ENCODE peak calls at places on chromosomes 3 and 15, in five cellular contexts. C is type B pancreatic cell, U is astrocyte of the cerebellum, V is sigmoid colon, O is fibroblast of mammary gland. W is an unnamed sample.

GRCh38 chr3:165217739-165218138 is 21.6 kb upstream of the SLITRK3 start:
- DNase-seq in C (no peak), U (no peak), V (no peak), O (no peak), W (no peak)

GRCh38 chr3:65953881-65954733 is 84.6 kb downstream of the MAGI1 start:
- DNase-seq in O (no peak), C (no peak), U (peak; percentile 31), V (no peak), W (no peak)

GRCh38 chr15:57665939-57666338 is 40.6 kb upstream of the POLR2M start:
- DNase-seq in O (no peak), V (no peak), C (no peak), U (no peak), W (no peak)

GRCh38 chr3:178795349-178795748 is 259.1 kb downstream of the KCNMB2 start:
- DNase-seq in V (no peak), C (no peak), U (no peak), O (no peak), W (no peak)

GRCh38 chr3:107450254-107450653 is 72.5 kb upstream of the BBX start:
- DNase-seq in V (no peak), O (peak; percentile 47), U (no peak), C (no peak), W (no peak)

GRCh38 chr3:11480663-11481298 is 162.9 kb downstream of the VGLL4 start:
- DNase-seq in U (no peak), O (peak; percentile 44), V (peak; percentile 89), C (no peak), W (peak; percentile 10)

GRCh38 chr15:48945386-48945785 is 18.3 kb downstream of the SHC4 start:
- DNase-seq in O (no peak), V (no peak), C (no peak), U (no peak), W (no peak)

GRCh38 chr3:69324362-69325025 is 61.4 kb downstream of the FRMD4B start:
- DNase-seq in O (no peak), U (no peak), V (no peak), C (peak; percentile 15), W (no peak)

GRCh38 chr15:88166330-88166993 is 90.1 kb downstream of the NTRK3 start:
- DNase-seq in O (no peak), U (no peak), C (no peak), V (no peak), W (peak; percentile 88)

GRCh38 chr3:14301558-14301957 is 100.8 kb upstream of the SLC6A6 start:
- DNase-seq in V (peak; percentile 86), C (no peak), U (no peak), O (no peak), W (no peak)

GRCh38 chr15:67241132-67241855 is 13.2 kb downstream of the AAGAB start:
- DNase-seq in U (no peak), C (no peak), V (no peak), O (no peak), W (no peak)

GRCh38 chr3:56783644-56784451 is 17.9 kb downstream of the ARHGEF3 start:
- DNase-seq in O (peak; percentile 90), U (peak; percentile 57), C (peak; percentile 31), V (peak; percentile 77), W (no peak)

GRCh38 chr3:182725372-182726251 is 67.7 kb upstream of the ATP11B start:
- DNase-seq in C (no peak), O (peak; percentile 8), U (no peak), V (no peak), W (peak; percentile 54)

GRCh38 chr15:98257290-98257689 is 296.8 kb downstream of the ARRDC4 start:
- DNase-seq in V (no peak), O (no peak), C (no peak), U (no peak), W (no peak)

GRCh38 chr15:56017920-56018319 is 24.5 kb upstream of the NEDD4 start:
- DNase-seq in U (no peak), V (no peak), O (no peak), C (no peak), W (no peak)

GRCh38 chr3:104127830-104128229 is 1238.9 kb upstream of the ALCAM start:
- DNase-seq in O (no peak), V (no peak), C (no peak), U (no peak), W (no peak)

GRCh38 chr3:175111036-175111435 is 251.9 kb downstream of the NAALADL2 start:
- DNase-seq in V (no peak), C (no peak), U (no peak), O (peak; percentile 33), W (no peak)

GRCh38 chr3:146747928-146748327 is 142.8 kb upstream of the PLSCR5 start:
- DNase-seq in U (peak; percentile 29), O (peak; percentile 67), C (no peak), V (no peak), W (no peak)

GRCh38 chr3:111253733-111254132 is 182.1 kb downstream of the NECTIN3 start:
- DNase-seq in C (no peak), O (no peak), U (no peak), V (no peak), W (no peak)

GRCh38 chr3:195447205-195447604 is 4.4 kb upstream of the ACAP2 start:
- DNase-seq in C (no peak), U (no peak), V (no peak), O (no peak), W (no peak)

GRCh38 chr3:27688053-27688452 is 34.1 kb downstream of the EOMES start:
- DNase-seq in O (no peak), V (no peak), U (no peak), C (no peak), W (no peak)

GRCh38 chr3:71421820-71422566 is 161.5 kb downstream of the FOXP1 start:
- DNase-seq in U (no peak), O (no peak), C (no peak), V (no peak), W (no peak)

GRCh38 chr3:129616713-129617112 is 10.2 kb upstream of the PLXND1 start:
- DNase-seq in U (no peak), V (peak; percentile 74), O (peak; percentile 76), C (no peak), W (no peak)

GRCh38 chr3:73383470-73384049 is 241.2 kb downstream of the PDZRN3 start:
- DNase-seq in O (no peak), C (no peak), V (no peak), U (no peak), W (no peak)

GRCh38 chr3:122572940-122573412 is 4.5 kb upstream of the PARP15 start:
- DNase-seq in C (no peak), U (no peak), O (peak; percentile 65), V (no peak), W (no peak)

GRCh38 chr15:50355980-50356379 is 982 bp upstream of the GABPB1 start:
- DNase-seq in C (no peak), O (peak; percentile 51), U (no peak), V (no peak), W (no peak)

GRCh38 chr15:50353999-50354837 is 780 bp downstream of the GABPB1 start:
- DNase-seq in U (peak; percentile 80), V (peak; percentile 73), O (peak; percentile 91), C (peak; percentile 78), W (peak; percentile 65)

GRCh38 chr15:50355612-50355905 is 561 bp upstream of the GABPB1 start:
- DNase-seq in V (no peak), U (no peak), O (no peak), C (no peak), W (no peak)

GRCh38 chr15:50354838-50355611 is at the start of gene GABPB1:
- DNase-seq in V (peak; percentile 92), U (peak; percentile 85), C (peak; percentile 90), O (peak; percentile 91), W (peak; percentile 84)

DNA sequence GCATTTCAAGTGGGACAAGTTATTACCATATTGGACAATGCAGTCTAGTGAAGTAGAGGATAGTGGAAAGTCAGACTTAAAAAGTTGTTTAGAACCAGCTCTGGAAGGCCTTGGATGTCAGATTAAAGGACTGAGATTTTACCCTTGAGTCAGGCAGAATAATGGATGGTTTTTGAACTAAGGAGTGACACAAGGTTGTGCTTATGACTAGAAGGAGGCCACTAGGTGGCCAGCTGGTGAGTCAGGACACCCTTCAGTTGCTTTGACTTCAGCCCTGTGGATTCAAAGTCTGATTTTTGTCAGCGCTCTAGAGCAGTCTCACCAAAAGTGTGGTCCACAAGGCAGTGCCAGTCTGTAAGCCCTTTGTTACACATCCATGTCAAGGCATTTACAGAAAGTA is 3.8 kb upstream of the GABPB1 start:
- DNase-seq in O (peak; percentile 75), V (no peak), C (no peak), U (no peak), W (no peak)
- TF ChIP-seq CTCF in O (peak; percentile 55), V (peak; percentile 21), C (peak; percentile 66), U (peak; percentile 48), W (no peak)

GRCh38 chr15:41827290-41827879 is 507 bp upstream of the JMJD7 start:
- DNase-seq in U (no peak), C (no peak), V (peak; percentile 74), O (no peak), W (peak; percentile 29)
- TF ChIP-seq CTCF in U (peak; percentile 7), C (no peak), V (no peak), O (no peak), W (no peak)

GRCh38 chr15:66078929-66079275 is 174.6 kb downstream of the MEGF11 start:
- DNase-seq in V (peak; percentile 30), O (no peak), U (no peak), C (no peak), W (no peak)
- TF ChIP-seq CTCF in V (no peak), O (no peak), U (no peak), C (no peak), W (no peak)

GRCh38 chr3:49721165-49721860 is 1.8 kb upstream of the AMIGO3 start:
- DNase-seq in U (no peak), O (no peak), C (no peak), V (no peak), W (no peak)

GRCh38 chr3:49718419-49719213 is 868 bp downstream of the AMIGO3 start:
- DNase-seq in U (no peak), C (peak; percentile 68), O (no peak), V (peak; percentile 69), W (peak; percentile 41)

GRCh38 chr3:49720383-49721164 is 1.1 kb upstream of the AMIGO3 start:
- DNase-seq in O (no peak), V (peak; percentile 65), C (no peak), U (no peak), W (no peak)

GRCh38 chr3:49717539-49718418 is 1.7 kb downstream of the AMIGO3 start:
- DNase-seq in C (peak; percentile 68), U (no peak), O (no peak), V (no peak), W (no peak)

GRCh38 chr3:49719214-49719884 is at the start of gene AMIGO3:
- DNase-seq in U (peak; percentile 70), V (peak; percentile 98), C (peak; percentile 94), O (peak; percentile 89), W (peak; percentile 94)
- TF ChIP-seq CTCF in U (peak; percentile 42), V (peak; percentile 66), C (peak; percentile 89), O (peak; percentile 39), W (peak; percentile 71)

DNA sequence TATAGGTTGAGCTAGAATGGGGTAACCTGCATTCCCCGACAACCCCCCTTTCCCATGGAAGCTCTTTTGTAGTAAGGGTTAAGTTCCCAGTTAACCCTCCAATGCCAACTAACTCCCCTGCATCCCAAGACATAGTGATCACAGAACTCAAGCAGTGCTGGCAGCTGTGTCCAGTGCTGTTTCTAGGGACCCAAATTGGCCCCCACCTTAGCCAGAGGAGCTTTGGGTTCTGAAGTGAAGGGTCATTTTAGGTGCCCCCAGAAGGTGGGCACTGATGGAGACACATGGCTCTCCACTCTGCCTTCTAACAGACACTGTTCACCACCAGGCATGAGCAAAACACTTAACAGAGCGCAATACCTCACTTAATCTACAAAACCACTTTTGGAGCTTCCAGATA is 7.1 kb downstream of the FBXL22 start:
- DNase-seq in U (no peak), O (no peak), C (no peak), V (no peak), W (no peak)
- TF ChIP-seq CTCF in U (no peak), O (no peak), C (no peak), V (no peak), W (no peak)

GRCh38 chr3:41716391-41716910 is 245.5 kb downstream of the ULK4 start:
- DNase-seq in O (peak; percentile 36), C (no peak), V (no peak), U (peak; percentile 44), W (no peak)
- TF ChIP-seq CTCF in O (peak; percentile 47), C (peak; percentile 56), V (no peak), U (peak; percentile 52), W (no peak)

W was measured in nephron progenitor cell.